ENCODE peak calls at places on chromosome 1, in four cellular contexts. One of them, this sample, is unnamed.

GRCh38 chr1:18480315-18481189 is at the start of gene KLHDC7A:
- DNase-seq in K562: no peak
- DNase-seq in SK-N-SH: no peak
- DNase-seq in transverse colon: peak
- DNase-seq in this sample: peak

GRCh38 chr1:117611894-117612481 is 6.1 kb downstream of the TENT5C start:
- DNase-seq in transverse colon: no peak
- DNase-seq in SK-N-SH: no peak
- DNase-seq in K562: no peak
- DNase-seq in this sample: no peak

GRCh38 chr1:10759413-10760200 is 36.8 kb downstream of the CASZ1 start:
- DNase-seq in transverse colon: peak
- DNase-seq in SK-N-SH: no peak
- DNase-seq in K562: no peak
- DNase-seq in this sample: no peak

GRCh38 chr1:93177991-93178390 is 2.2 kb downstream of the TMED5 start:
- DNase-seq in transverse colon: no peak
- DNase-seq in SK-N-SH: no peak
- DNase-seq in K562: peak
- DNase-seq in this sample: no peak

GRCh38 chr1:25677193-25677773 is 60.7 kb downstream of the MAN1C1 start:
- DNase-seq in SK-N-SH: no peak
- DNase-seq in transverse colon: no peak
- DNase-seq in K562: no peak
- DNase-seq in this sample: no peak

GRCh38 chr1:183914283-183914682 is 109.4 kb downstream of the RGL1 start:
- DNase-seq in K562: no peak
- DNase-seq in SK-N-SH: no peak
- DNase-seq in transverse colon: no peak
- DNase-seq in this sample: no peak

GRCh38 chr1:87863317-87863716 is 534.6 kb downstream of the LMO4 start:
- DNase-seq in K562: no peak
- DNase-seq in SK-N-SH: no peak
- DNase-seq in transverse colon: no peak
- DNase-seq in this sample: no peak

GRCh38 chr1:164602480-164603093 is 43.6 kb downstream of the PBX1 start:
- DNase-seq in K562: no peak
- DNase-seq in transverse colon: peak
- DNase-seq in SK-N-SH: no peak
- DNase-seq in this sample: no peak

GRCh38 chr1:89516055-89516454 is 8.6 kb upstream of the LRRC8B start:
- DNase-seq in K562: peak
- DNase-seq in transverse colon: no peak
- DNase-seq in SK-N-SH: no peak
- DNase-seq in this sample: no peak

GRCh38 chr1:231171623-231172197 is 9.9 kb downstream of the TRIM67 start:
- DNase-seq in K562: no peak
- DNase-seq in transverse colon: no peak
- DNase-seq in SK-N-SH: no peak
- DNase-seq in this sample: no peak

GRCh38 chr1:201540846-201541735 is 2.2 kb downstream of the NAV1 start:
- DNase-seq in K562: no peak
- DNase-seq in transverse colon: no peak
- DNase-seq in SK-N-SH: no peak
- DNase-seq in this sample: no peak

GRCh38 chr1:192311281-192311680 is 5.5 kb upstream of the RGS21 start:
- DNase-seq in SK-N-SH: no peak
- DNase-seq in K562: peak
- DNase-seq in transverse colon: no peak
- DNase-seq in this sample: no peak

GRCh38 chr1:152394151-152394550 is 19.9 kb downstream of the CRNN start:
- DNase-seq in transverse colon: no peak
- DNase-seq in SK-N-SH: no peak
- DNase-seq in K562: no peak
- DNase-seq in this sample: no peak

GRCh38 chr1:152397474-152397873 is 16.6 kb downstream of the CRNN start:
- DNase-seq in SK-N-SH: no peak
- DNase-seq in transverse colon: no peak
- DNase-seq in K562: no peak
- DNase-seq in this sample: no peak

GRCh38 chr1:152398812-152399698 is 15.0 kb downstream of the CRNN start:
- DNase-seq in K562: peak
- DNase-seq in SK-N-SH: no peak
- DNase-seq in transverse colon: no peak
- DNase-seq in this sample: no peak
- TF ChIP-seq CTCF in K562: peak
- TF ChIP-seq CTCF in SK-N-SH: peak
- TF ChIP-seq CTCF in transverse colon: no peak
- TF ChIP-seq CTCF in this sample: peak

GRCh38 chr1:43549921-43550597 is 19.4 kb downstream of the PTPRF start:
- DNase-seq in K562: peak
- DNase-seq in transverse colon: peak
- DNase-seq in SK-N-SH: no peak
- DNase-seq in this sample: peak
- TF ChIP-seq POLR2AphosphoS5 in K562: no peak
- TF ChIP-seq POLR2AphosphoS5 in transverse colon: peak
- TF ChIP-seq POLR2AphosphoS5 in SK-N-SH: no peak
- TF ChIP-seq POLR2AphosphoS5 in this sample: peak

GRCh38 chr1:24015226-24016210 is 35.4 kb upstream of the SRSF10 start:
- DNase-seq in K562: peak
- DNase-seq in transverse colon: no peak
- DNase-seq in SK-N-SH: no peak
- DNase-seq in this sample: no peak
- TF ChIP-seq EP300 in K562: no peak
- TF ChIP-seq EP300 in transverse colon: no peak
- TF ChIP-seq EP300 in SK-N-SH: no peak
- TF ChIP-seq EP300 in this sample: no peak

DNA sequence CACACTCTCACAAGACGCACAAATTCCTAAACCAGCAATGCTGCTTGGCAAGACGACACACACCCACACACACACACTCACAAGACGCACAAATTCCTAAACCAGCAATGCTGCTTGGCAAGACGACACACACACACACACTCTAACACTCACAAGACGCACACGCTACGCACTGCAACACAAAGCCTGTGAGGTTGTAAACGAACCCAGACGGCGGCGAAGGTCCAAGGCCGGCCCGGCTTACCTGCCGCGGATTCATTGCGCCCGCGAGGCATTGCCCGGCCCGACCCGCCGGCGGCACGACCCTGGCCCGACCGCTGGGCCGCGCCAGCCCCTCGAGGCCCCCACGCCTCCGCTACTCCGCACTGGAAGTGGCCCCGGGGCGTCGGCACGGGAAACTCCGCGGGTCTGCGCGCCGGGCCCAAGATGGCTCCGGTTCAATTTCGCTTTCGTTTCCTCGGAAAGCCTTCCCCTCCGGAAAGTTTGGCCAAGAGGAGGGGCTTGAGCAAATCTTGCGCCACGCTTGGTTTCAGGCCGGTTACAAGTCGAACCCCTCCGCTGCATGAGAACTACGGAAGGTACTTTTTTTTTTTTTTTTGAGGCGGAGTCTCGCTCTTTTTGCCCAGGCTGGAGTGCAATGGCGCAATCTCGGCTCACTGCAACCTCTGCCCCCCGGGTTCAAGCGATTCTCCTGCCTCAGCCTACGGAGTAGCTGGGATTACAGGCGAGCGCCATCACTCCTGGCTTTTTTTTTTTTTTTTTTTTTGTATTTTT is at the start of gene ADAR:
- DNase-seq in transverse colon: peak
- DNase-seq in SK-N-SH: peak
- DNase-seq in K562: peak
- DNase-seq in this sample: peak
- TF ChIP-seq CTCF in transverse colon: no peak
- TF ChIP-seq CTCF in SK-N-SH: no peak
- TF ChIP-seq CTCF in K562: no peak
- TF ChIP-seq CTCF in this sample: no peak

GRCh38 chr1:158046726-158047510 is 53.5 kb downstream of the KIRREL1 start:
- DNase-seq in SK-N-SH: no peak
- DNase-seq in transverse colon: no peak
- DNase-seq in K562: no peak
- DNase-seq in this sample: no peak

GRCh38 chr1:158048371-158049067 is 55.1 kb downstream of the KIRREL1 start:
- DNase-seq in transverse colon: no peak
- DNase-seq in SK-N-SH: no peak
- DNase-seq in K562: no peak
- DNase-seq in this sample: no peak

GRCh38 chr1:158043232-158043631 is 49.8 kb downstream of the KIRREL1 start:
- DNase-seq in K562: peak
- DNase-seq in transverse colon: no peak
- DNase-seq in SK-N-SH: no peak
- DNase-seq in this sample: no peak

GRCh38 chr1:158049867-158050266 is 56.4 kb downstream of the KIRREL1 start:
- DNase-seq in SK-N-SH: no peak
- DNase-seq in K562: no peak
- DNase-seq in transverse colon: no peak
- DNase-seq in this sample: no peak

DNA sequence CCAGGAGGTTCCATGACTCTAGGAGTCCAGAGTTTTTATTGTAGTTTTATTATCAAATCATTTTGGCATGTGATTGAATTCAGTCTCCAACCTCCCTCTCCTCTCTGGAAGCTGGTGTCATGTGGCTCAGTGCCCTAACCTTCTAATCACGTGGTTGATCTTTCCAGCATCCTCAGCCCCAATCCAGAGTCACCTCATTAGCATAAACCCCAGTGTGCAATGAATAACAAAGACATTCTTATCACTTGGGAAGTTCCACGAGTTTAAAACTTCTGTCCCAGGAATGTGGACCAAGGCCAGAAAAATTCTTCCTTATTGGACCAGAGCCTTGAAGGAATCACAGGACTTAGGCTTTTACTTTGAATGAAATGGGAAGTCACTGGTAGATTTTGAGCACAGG is 52.2 kb downstream of the KIRREL1 start:
- DNase-seq in SK-N-SH: no peak
- DNase-seq in transverse colon: no peak
- DNase-seq in K562: no peak
- DNase-seq in this sample: no peak
- TF ChIP-seq POLR2AphosphoS5 in SK-N-SH: no peak
- TF ChIP-seq POLR2AphosphoS5 in transverse colon: no peak
- TF ChIP-seq POLR2AphosphoS5 in K562: no peak
- TF ChIP-seq POLR2AphosphoS5 in this sample: no peak

GRCh38 chr1:248905949-248906740 is at the start of gene PGBD2:
- DNase-seq in SK-N-SH: peak
- DNase-seq in transverse colon: peak
- DNase-seq in K562: peak
- DNase-seq in this sample: peak
- TF ChIP-seq EP300 in SK-N-SH: no peak
- TF ChIP-seq EP300 in transverse colon: no peak
- TF ChIP-seq EP300 in K562: peak
- TF ChIP-seq EP300 in this sample: no peak

GRCh38 chr1:152186556-152187285 is 27.7 kb upstream of the RPTN start:
- DNase-seq in SK-N-SH: no peak
- DNase-seq in K562: no peak
- DNase-seq in transverse colon: no peak
- DNase-seq in this sample: no peak

GRCh38 chr1:152188673-152189591 is 29.9 kb upstream of the RPTN start:
- DNase-seq in SK-N-SH: peak
- DNase-seq in transverse colon: peak
- DNase-seq in K562: peak
- DNase-seq in this sample: peak

GRCh38 chr1:152182431-152182830 is 23.4 kb upstream of the RPTN start:
- DNase-seq in transverse colon: no peak
- DNase-seq in K562: no peak
- DNase-seq in SK-N-SH: no peak
- DNase-seq in this sample: no peak

GRCh38 chr1:152182942-152183341 is 23.9 kb upstream of the RPTN start:
- DNase-seq in K562: no peak
- DNase-seq in transverse colon: no peak
- DNase-seq in SK-N-SH: no peak
- DNase-seq in this sample: no peak

GRCh38 chr1:152185544-152186391 is 26.7 kb upstream of the RPTN start:
- DNase-seq in SK-N-SH: peak
- DNase-seq in K562: peak
- DNase-seq in transverse colon: peak
- DNase-seq in this sample: peak
- TF ChIP-seq CTCF in SK-N-SH: peak
- TF ChIP-seq CTCF in K562: peak
- TF ChIP-seq CTCF in transverse colon: peak
- TF ChIP-seq CTCF in this sample: peak

GRCh38 chr1:27391511-27392095 is 819 bp upstream of the GPR3 start:
- DNase-seq in K562: peak
- DNase-seq in transverse colon: peak
- DNase-seq in SK-N-SH: no peak
- DNase-seq in this sample: no peak
- TF ChIP-seq POLR2AphosphoS5 in K562: no peak
- TF ChIP-seq POLR2AphosphoS5 in transverse colon: no peak
- TF ChIP-seq POLR2AphosphoS5 in SK-N-SH: no peak
- TF ChIP-seq POLR2AphosphoS5 in this sample: peak

GRCh38 chr1:38858833-38859560 is 575 bp downstream of the RRAGC start:
- DNase-seq in K562: peak
- DNase-seq in SK-N-SH: peak
- DNase-seq in transverse colon: peak
- DNase-seq in this sample: peak

GRCh38 chr1:38860464-38860816 is 868 bp upstream of the RRAGC start:
- DNase-seq in SK-N-SH: no peak
- DNase-seq in transverse colon: no peak
- DNase-seq in K562: no peak
- DNase-seq in this sample: no peak

GRCh38 chr1:38865112-38865715 is 5.6 kb upstream of the RRAGC start:
- DNase-seq in transverse colon: no peak
- DNase-seq in SK-N-SH: no peak
- DNase-seq in K562: no peak
- DNase-seq in this sample: no peak

GRCh38 chr1:38859561-38860463 is at the start of gene RRAGC:
- DNase-seq in transverse colon: peak
- DNase-seq in SK-N-SH: peak
- DNase-seq in K562: peak
- DNase-seq in this sample: peak
- TF ChIP-seq EP300 in transverse colon: peak
- TF ChIP-seq EP300 in SK-N-SH: no peak
- TF ChIP-seq EP300 in K562: peak
- TF ChIP-seq EP300 in this sample: no peak